ENCODE peak calls at places on chromosomes 3 and 15, in ten cellular contexts. I is psoas muscle; V is mucosa of descending colon; A is Panc1; K is sigmoid colon; Z is endothelial cell of umbilical vein; W is CD8-positive, alpha-beta T cell; X is fibroblast of lung; T is uterus; C is tibial artery. P is an unnamed sample.

GRCh38 chr15:64052925-64053491 is 6.7 kb upstream of the DAPK2 start:
- DNase-seq in I (no peak), Z (no peak), C (no peak), T (no peak), W (no peak), X (no peak), K (no peak), V (no peak), A (no peak), P (no peak)

GRCh38 chr15:47505712-47506542 is 211.4 kb upstream of the SEMA6D start:
- DNase-seq in Z (peak; percentile 43), T (no peak), I (no peak), V (no peak), A (no peak), C (no peak), W (no peak), K (no peak), X (no peak), P (no peak)

GRCh38 chr3:138432576-138433240 is 1.7 kb upstream of the ESYT3 start:
- DNase-seq in V (no peak), I (no peak), Z (no peak), T (no peak), W (no peak), A (no peak), X (no peak), C (no peak), K (no peak), P (no peak)

GRCh38 chr3:132660745-132661067 is 577 bp downstream of the UBA5 start:
- DNase-seq in C (no peak), V (no peak), T (no peak), Z (peak; percentile 47), A (no peak), W (no peak), K (no peak), X (peak; percentile 30), I (no peak), P (no peak)

GRCh38 chr3:11060500-11061251 is 68.1 kb downstream of the SLC6A1 start:
- DNase-seq in W (peak; percentile 5), A (no peak), C (peak; percentile 38), T (peak; percentile 67), I (peak; percentile 73), V (peak; percentile 58), Z (peak; percentile 54), K (peak; percentile 84), X (peak; percentile 50), P (peak; percentile 80)

GRCh38 chr3:180048108-180048507 is 11.4 kb upstream of the PEX5L start:
- DNase-seq in I (no peak), K (no peak), Z (no peak), T (no peak), V (no peak), C (no peak), W (no peak), X (no peak), A (no peak), P (no peak)

GRCh38 chr15:29618586-29618985 is 203.7 kb downstream of the TJP1 start:
- DNase-seq in Z (no peak), T (no peak), C (no peak), A (no peak), I (no peak), X (no peak), K (no peak), W (no peak), V (no peak), P (no peak)

GRCh38 chr3:46146021-46146420 is 62.1 kb downstream of the CCR1 start:
- DNase-seq in C (no peak), K (no peak), V (no peak), T (no peak), I (no peak), Z (no peak), A (no peak), W (no peak), X (no peak), P (no peak)

GRCh38 chr3:81995334-81995733 is 233.9 kb upstream of the GBE1 start:
- DNase-seq in V (no peak), C (no peak), W (no peak), X (no peak), I (no peak), Z (no peak), T (no peak), K (no peak), A (no peak), P (no peak)

GRCh38 chr3:178308696-178309278 is 227.4 kb upstream of the KCNMB2 start:
- DNase-seq in X (no peak), V (no peak), W (no peak), C (no peak), A (no peak), Z (no peak), T (no peak), I (no peak), K (no peak), P (no peak)

GRCh38 chr3:42081814-42082473 is 9.2 kb upstream of the TRAK1 start:
- DNase-seq in V (no peak), K (no peak), C (no peak), W (no peak), X (no peak), T (no peak), A (no peak), Z (no peak), I (no peak), P (no peak)
- H3K4me3 ChIP-seq in V (no peak overlapping the region), K (no peak overlapping the region), C (no peak overlapping the region), W (no peak overlapping the region), X (no peak overlapping the region), T (no peak overlapping the region), A (no peak overlapping the region), Z (no peak overlapping the region), I (no peak overlapping the region), P (no peak overlapping the region)

DNA sequence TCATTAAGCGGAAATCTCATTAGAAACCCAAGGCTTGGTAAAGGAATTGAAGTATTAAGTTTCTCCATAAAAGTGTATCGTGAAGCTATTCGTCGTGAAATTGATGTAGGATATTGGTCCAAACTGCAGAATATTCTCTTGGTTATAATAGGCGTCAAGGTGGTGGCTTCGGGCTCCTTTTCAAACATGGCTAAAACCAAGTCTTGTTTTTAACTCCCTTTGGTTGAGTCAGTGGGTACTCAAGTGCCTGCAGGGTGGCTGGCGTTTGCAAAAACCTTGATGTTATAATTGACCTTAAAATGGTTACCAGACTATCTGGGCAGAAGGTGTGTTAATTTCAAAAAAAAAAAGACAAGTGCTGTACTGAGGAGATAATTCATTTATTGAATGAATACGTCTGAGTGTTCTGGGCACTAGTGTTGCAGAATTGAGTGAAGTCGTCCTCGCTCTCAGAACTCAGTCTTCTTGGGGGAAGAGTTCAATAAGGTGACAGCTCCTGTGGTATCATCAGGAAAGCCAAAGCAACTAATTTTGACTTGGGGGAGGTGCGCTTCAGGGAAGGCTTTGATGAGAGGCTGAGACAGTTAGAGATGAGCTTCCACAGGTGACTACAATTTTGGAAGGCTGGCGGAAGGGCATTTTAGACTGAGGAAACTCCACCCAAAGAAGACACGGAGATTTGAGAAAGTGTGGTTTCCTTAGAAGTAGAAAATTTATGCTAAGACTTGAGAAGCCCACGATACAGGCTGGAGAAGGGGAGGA is 1.6 kb downstream of the UBE2Q2 start:
- DNase-seq in I (no peak), C (no peak), A (no peak), K (no peak), T (no peak), V (no peak), Z (no peak), W (no peak), X (no peak), P (no peak)
- H3K4me1 ChIP-seq in I (peaks cover 18% of the 10 kb centered on the region), C (peaks cover 53% of the 10 kb centered on the region), A (peaks cover 15% of the 10 kb centered on the region), K (peaks cover 70% of the 10 kb centered on the region), T (peaks cover 20% of the 10 kb centered on the region), V (peaks cover 22% of the 10 kb centered on the region), Z (peaks cover 19% of the 10 kb centered on the region), W (peaks cover 26% of the 10 kb centered on the region), X (peaks cover 7% of the 10 kb centered on the region), P (peaks cover 20% of the 10 kb centered on the region)

DNA sequence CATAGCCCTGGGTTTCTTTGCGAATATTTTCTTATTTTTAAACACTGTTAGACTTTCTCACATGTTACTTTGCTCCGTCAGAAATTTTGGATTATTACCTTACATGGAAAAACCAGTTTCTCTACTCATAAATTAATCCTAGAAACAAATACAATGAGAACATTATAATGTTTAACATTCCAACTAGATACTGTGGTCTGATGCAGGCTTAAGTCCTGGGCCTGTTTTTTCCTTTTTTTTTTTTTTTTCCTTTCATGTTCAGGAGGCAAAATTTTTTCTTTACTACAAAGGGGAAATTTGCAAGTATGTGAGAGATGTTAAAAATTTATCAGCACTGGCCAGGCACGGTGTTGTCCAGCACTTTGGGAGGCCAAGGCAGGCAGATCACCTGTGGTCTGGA is 28.9 kb downstream of the POPDC2 start:
- DNase-seq in I (no peak), C (no peak), K (no peak), A (no peak), W (no peak), T (no peak), V (no peak), X (peak; percentile 61), Z (no peak), P (no peak)
- TF ChIP-seq CTCF in I (no peak), C (no peak), K (no peak), A (no peak), W (no peak), T (no peak), V (no peak), X (no peak), Z (no peak), P (no peak)

GRCh38 chr15:52109559-52110451 is 2.8 kb downstream of the BCL2L10 start:
- DNase-seq in X (no peak), K (no peak), V (no peak), Z (no peak), I (no peak), A (no peak), C (no peak), W (no peak), T (no peak), P (no peak)

GRCh38 chr15:52113246-52113645 is 671 bp upstream of the BCL2L10 start:
- DNase-seq in W (no peak), K (no peak), X (no peak), T (no peak), A (no peak), Z (no peak), C (no peak), I (no peak), V (no peak), P (no peak)

GRCh38 chr15:52113708-52114107 is 1.1 kb upstream of the BCL2L10 start:
- DNase-seq in I (no peak), V (no peak), X (no peak), Z (no peak), A (no peak), W (no peak), T (no peak), C (no peak), K (no peak), P (no peak)

GRCh38 chr15:52112203-52112750 is 298 bp downstream of the BCL2L10 start:
- DNase-seq in W (peak; percentile 13), X (no peak), C (no peak), A (no peak), V (peak; percentile 62), I (peak; percentile 23), K (no peak), T (no peak), Z (peak; percentile 48), P (peak; percentile 50)

DNA sequence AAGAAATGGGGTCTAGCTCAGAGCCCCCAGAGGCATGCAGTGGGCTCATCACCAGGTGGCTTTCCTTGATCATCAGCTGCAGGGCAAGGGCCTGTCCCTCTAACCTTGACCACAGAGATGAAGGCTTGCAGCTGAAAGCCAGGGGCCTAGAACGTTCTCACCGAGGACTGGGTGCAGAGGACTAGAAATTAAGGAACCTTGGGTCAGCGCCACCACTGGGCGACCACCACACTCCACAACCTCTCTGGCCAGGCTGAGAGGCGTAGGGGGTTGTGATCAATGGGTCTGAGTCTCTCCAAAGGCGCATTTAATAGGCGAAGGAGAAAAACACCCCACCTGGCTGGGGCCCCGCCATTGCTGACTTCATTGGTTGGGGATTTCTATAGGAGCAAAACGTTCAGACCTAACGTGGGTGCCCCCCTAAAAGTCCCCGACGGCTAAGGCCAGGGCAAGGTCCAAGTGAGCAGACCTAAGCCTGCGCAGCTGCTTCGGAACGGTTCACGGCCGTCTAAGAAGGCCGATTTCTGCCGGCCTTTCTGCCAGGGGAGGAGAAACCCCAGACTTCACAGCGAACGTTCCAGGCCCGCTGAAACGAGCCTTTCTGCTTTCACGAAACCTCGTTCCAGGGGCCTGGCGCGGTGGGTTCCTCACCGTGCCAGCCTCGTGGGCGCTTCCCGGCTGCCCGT is 915 bp downstream of the BCL2L10 start:
- DNase-seq in Z (no peak), X (no peak), T (no peak), C (no peak), V (no peak), W (no peak), I (no peak), K (no peak), A (no peak), P (no peak)
- H3K4me3 ChIP-seq in Z (peak overlapping the region; percentile 38), X (no peak overlapping the region), T (peak overlapping the region; percentile 27), C (peak overlapping the region; percentile 36), V (no peak overlapping the region), W (peak overlapping the region; percentile 50), I (peak overlapping the region; percentile 48), K (peak overlapping the region; percentile 47), A (no peak overlapping the region), P (peak overlapping the region; percentile 47)